ENCODE peak calls at places on chromosomes 4 and X, in six cellular contexts. D is mammary epithelial cell, B is stomach, F is heart left ventricle, A is lower lobe of right lung, E is cardiac muscle cell. X is an unnamed sample. For H3K4me1, the result is how much of the 10 kb centered on the place peaks cover.

GRCh38 chr4:138199568-138200235 is 42.4 kb downstream of the SLC7A11 start:
- DNase-seq in D (peak), B (peak), F (no peak), A (no peak), E (peak), X (no peak)

GRCh38 chrX:15645266-15645665 is 19.3 kb downstream of the CLTRN start:
- DNase-seq in D (no peak), B (no peak), F (no peak), A (no peak), E (no peak), X (no peak)

GRCh38 chr4:37528161-37528560 is 158.0 kb downstream of the RELL1 start:
- DNase-seq in D (peak), B (peak), F (no peak), A (peak), E (peak), X (no peak)

GRCh38 chr4:18813055-18813454 is 791.5 kb upstream of the LCORL start:
- DNase-seq in D (no peak), B (no peak), F (no peak), A (no peak), E (no peak), X (no peak)

GRCh38 chr4:84855774-84856173 is 110.7 kb downstream of the WDFY3 start:
- DNase-seq in D (peak), B (no peak), F (no peak), A (no peak), E (no peak), X (no peak)

GRCh38 chr4:185665655-185666054 is 130.3 kb upstream of the PDLIM3 start:
- DNase-seq in D (no peak), B (no peak), F (no peak), A (no peak), E (no peak), X (no peak)

GRCh38 chr4:13705521-13706035 is 78.1 kb upstream of the BOD1L1 start:
- DNase-seq in D (peak), B (no peak), F (peak), A (peak), E (no peak), X (no peak)

GRCh38 chr4:47075919-47076318 is 44.6 kb downstream of the GABRB1 start:
- DNase-seq in D (no peak), B (no peak), F (no peak), A (no peak), E (no peak), X (no peak)

GRCh38 chr4:139950568-139950967 is 203.4 kb downstream of the MAML3 start:
- DNase-seq in D (peak), B (no peak), F (no peak), A (peak), E (peak), X (no peak)

GRCh38 chr4:79864470-79865190 is 208.4 kb downstream of the ANTXR2 start:
- DNase-seq in D (peak), B (no peak), F (no peak), A (no peak), E (no peak), X (no peak)

GRCh38 chr4:87465739-87466366 is 43.5 kb downstream of the NUDT9 start:
- DNase-seq in D (peak), B (no peak), F (no peak), A (no peak), E (peak), X (peak)

GRCh38 chr4:28006021-28006420 is 1145.4 kb downstream of the STIM2 start:
- DNase-seq in D (no peak), B (no peak), F (no peak), A (no peak), E (no peak), X (no peak)

GRCh38 chr4:34791224-34791623 is 1453.1 kb downstream of the ARAP2 start:
- DNase-seq in D (no peak), B (no peak), F (no peak), A (no peak), E (no peak), X (no peak)

GRCh38 chr4:176902710-176903323 is 110.1 kb upstream of the VEGFC start:
- DNase-seq in D (peak), B (no peak), F (no peak), A (no peak), E (peak), X (no peak)

GRCh38 chr4:153560918-153561317 is 94.8 kb downstream of the TMEM131L start:
- DNase-seq in D (no peak), B (no peak), F (no peak), A (no peak), E (no peak), X (no peak)

GRCh38 chr4:37770016-37770415 is 56.5 kb upstream of the PGM2 start:
- DNase-seq in D (no peak), B (no peak), F (no peak), A (no peak), E (peak), X (no peak)

GRCh38 chr4:1211951-1212545 is 36.9 kb downstream of the CTBP1 start:
- DNase-seq in D (no peak), B (no peak), F (peak), A (peak), E (no peak), X (no peak)
- H3K27ac ChIP-seq in D (no peak), B (no peak), F (no peak), A (peak), E (no peak), X (no peak)

DNA sequence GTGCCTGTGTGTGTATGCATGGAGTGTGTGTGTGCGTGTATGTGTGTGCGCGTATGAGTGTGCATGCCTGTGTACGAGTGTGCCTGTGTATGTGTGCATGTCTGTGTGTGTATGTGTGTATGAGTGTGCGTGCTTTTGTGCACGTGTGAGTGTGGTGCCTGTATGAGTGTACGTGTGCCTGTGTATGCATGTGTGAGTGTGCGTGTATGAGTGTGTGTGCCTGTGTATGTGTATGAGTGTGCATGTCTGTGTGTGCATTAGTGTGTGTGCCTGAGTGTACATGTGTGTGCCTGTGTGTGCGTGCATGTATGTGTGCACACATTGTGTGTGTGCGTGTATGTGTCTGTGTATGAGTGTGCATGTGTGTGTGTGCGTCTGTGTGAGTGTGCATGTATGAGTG is 5.7 kb downstream of the DOK7 start:
- DNase-seq in D (no peak), B (no peak), F (no peak), A (no peak), E (no peak), X (no peak)
- H3K4me1 ChIP-seq in D (under half), B (under half), F (half or more), A (under half), E (under half), X (under half)

GRCh38 chr4:98851806-98852205 is 77.1 kb downstream of the EIF4E start:
- DNase-seq in D (no peak), B (no peak), F (no peak), A (no peak), E (peak), X (no peak)

GRCh38 chr4:98845960-98846359 is 83.0 kb downstream of the EIF4E start:
- DNase-seq in D (peak), B (no peak), F (no peak), A (no peak), E (no peak), X (no peak)

DNA sequence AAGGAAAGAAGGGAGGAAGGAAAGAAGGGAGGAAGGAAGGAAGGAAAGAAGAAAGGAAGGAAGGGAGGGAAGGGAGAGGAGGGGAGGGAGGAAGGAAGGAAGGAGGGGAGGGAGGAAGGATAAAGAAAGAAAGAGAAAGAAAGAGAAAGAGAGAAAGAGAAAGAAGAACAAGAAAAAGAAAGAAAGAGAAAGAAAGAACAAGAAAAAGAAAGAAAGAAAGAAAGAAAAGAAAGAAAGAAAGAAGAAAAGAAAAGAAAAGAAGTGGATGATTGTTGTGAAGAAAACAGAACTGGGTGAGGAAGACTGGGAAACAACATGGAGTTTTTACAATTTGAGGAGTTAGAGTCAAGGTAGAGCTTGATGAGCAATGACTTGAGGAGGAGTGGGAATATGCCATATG is 78.0 kb downstream of the EIF4E start:
- DNase-seq in D (no peak), B (no peak), F (no peak), A (no peak), E (no peak), X (no peak)
- H3K27ac ChIP-seq in D (no peak), B (no peak), F (no peak), A (no peak), E (no peak), X (no peak)

GRCh38 chr4:53011176-53011575 is 149.1 kb downstream of the RASL11B start:
- DNase-seq in D (no peak), B (no peak), F (no peak), A (no peak), E (no peak), X (no peak)
- H3K4me1 ChIP-seq in D (under half), B (half or more), F (half or more), A (under half), E (half or more), X (under half)

GRCh38 chr4:162061214-162061613 is 102.6 kb downstream of the FSTL5 start:
- DNase-seq in D (peak), B (no peak), F (no peak), A (no peak), E (no peak), X (no peak)

GRCh38 chr4:162056947-162057346 is 106.9 kb downstream of the FSTL5 start:
- DNase-seq in D (no peak), B (no peak), F (no peak), A (no peak), E (no peak), X (no peak)
- H3K27ac ChIP-seq in D (no peak), B (no peak), F (no peak), A (no peak), E (peak), X (no peak)

DNA sequence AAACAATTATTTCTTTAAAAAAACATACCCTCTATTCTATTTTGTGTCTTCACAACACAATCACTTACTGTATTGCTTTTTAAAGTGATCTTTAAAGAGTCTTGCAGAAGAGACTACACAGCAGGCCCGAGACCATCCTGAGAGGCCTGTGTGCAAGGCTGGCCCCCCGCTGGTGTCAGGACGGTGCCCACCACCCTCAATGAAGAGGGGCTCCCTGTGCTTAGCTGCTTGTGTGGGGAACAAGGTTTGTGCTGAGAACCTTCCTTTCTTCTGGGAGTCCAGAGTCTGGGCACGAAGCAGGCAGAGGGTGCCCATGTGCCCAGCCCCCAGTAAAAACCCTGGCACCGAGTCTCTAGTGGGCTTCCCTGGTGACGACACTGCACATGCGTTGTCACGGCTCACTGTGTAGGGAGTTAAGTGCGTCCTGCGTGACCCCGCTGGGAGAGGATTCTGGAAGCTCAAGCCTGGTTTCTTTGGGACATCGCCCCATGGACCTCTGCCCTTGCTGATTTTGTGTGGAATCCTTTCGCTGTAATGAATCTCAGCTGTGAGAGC is 22.0 kb downstream of the RGS12 start:
- DNase-seq in D (no peak), B (peak), F (no peak), A (no peak), E (no peak), X (no peak)
- H3K4me1 ChIP-seq in D (under half), B (under half), F (under half), A (under half), E (under half), X (under half)